ENCODE peak calls at places on chromosomes 1 and 21, in five cellular contexts. Y is adrenal gland, D is AG10803, O is A549, G is lung. T is an unnamed sample.

GRCh38 chr1:219833214-219833816 is 95.0 kb downstream of the SLC30A10 start:
- DNase-seq in O (no peak), G (no peak), Y (no peak), D (no peak), T (no peak)

GRCh38 chr21:46153259-46154154 is 1.9 kb downstream of the FTCD start:
- DNase-seq in D (peak; percentile 31), Y (peak; percentile 75), G (no peak), O (peak; percentile 43), T (no peak)

GRCh38 chr1:201783572-201783971 is 45.4 kb upstream of the IPO9 start:
- DNase-seq in G (no peak), O (no peak), D (no peak), Y (no peak), T (no peak)

GRCh38 chr1:100950776-100951175 is 54.9 kb downstream of the SLC30A7 start:
- DNase-seq in Y (no peak), G (no peak), D (peak; percentile 24), O (no peak), T (peak; percentile 34)

GRCh38 chr1:205270764-205271163 is 43.0 kb downstream of the TMCC2 start:
- DNase-seq in D (no peak), O (no peak), G (no peak), Y (no peak), T (no peak)

GRCh38 chr1:116433283-116434257 is 60.5 kb downstream of the ATP1A1 start:
- DNase-seq in D (peak; percentile 16), O (no peak), G (no peak), Y (peak; percentile 35), T (no peak)

GRCh38 chr1:162016616-162017015 is 7.1 kb downstream of the OLFML2B start:
- DNase-seq in G (no peak), O (no peak), D (no peak), Y (no peak), T (no peak)

GRCh38 chr1:180921891-180922636 is 9.4 kb downstream of the KIAA1614 start:
- DNase-seq in Y (no peak), D (no peak), G (no peak), O (no peak), T (no peak)

GRCh38 chr1:14939527-14940284 is 213.8 kb upstream of the TMEM51 start:
- DNase-seq in G (no peak), O (no peak), Y (no peak), D (peak; percentile 88), T (peak; percentile 52)

GRCh38 chr1:23403038-23403336 is 21.6 kb downstream of the TCEA3 start:
- DNase-seq in D (peak; percentile 72), Y (peak; percentile 66), O (peak; percentile 76), G (no peak), T (no peak)

GRCh38 chr1:77583483-77583882 is 99.0 kb downstream of the ZZZ3 start:
- DNase-seq in O (no peak), G (no peak), Y (no peak), D (no peak), T (no peak)

GRCh38 chr21:42558846-42559245 is 45.2 kb downstream of the SLC37A1 start:
- DNase-seq in O (no peak), Y (peak; percentile 27), D (no peak), G (no peak), T (no peak)

GRCh38 chr1:190634134-190634533 is 156.5 kb upstream of the BRINP3 start:
- DNase-seq in Y (no peak), O (no peak), D (no peak), G (no peak), T (no peak)

GRCh38 chr1:169107673-169108160 is 1.2 kb downstream of the ATP1B1 start:
- DNase-seq in O (no peak), G (no peak), D (peak; percentile 23), Y (peak; percentile 53), T (no peak)

GRCh38 chr1:179951383-179952144 is 3.0 kb upstream of the CEP350 start:
- DNase-seq in G (no peak), Y (no peak), O (no peak), D (no peak), T (no peak)

GRCh38 chr21:42002421-42002958 is 7.7 kb downstream of the ZBTB21 start:
- DNase-seq in O (no peak), G (no peak), Y (peak; percentile 90), D (peak; percentile 93), T (peak; percentile 90)

GRCh38 chr1:99643021-99643779 is 2.7 kb upstream of the PALMD start:
- DNase-seq in Y (no peak), O (no peak), D (peak; percentile 65), G (no peak), T (peak; percentile 29)

GRCh38 chr1:199667079-199667478 is 360.4 kb upstream of the NR5A2 start:
- DNase-seq in D (no peak), Y (no peak), O (no peak), G (no peak), T (no peak)

GRCh38 chr1:161835963-161836362 is 69.8 kb downstream of the ATF6 start:
- DNase-seq in O (no peak), D (peak; percentile 92), G (no peak), Y (no peak), T (peak; percentile 65)

GRCh38 chr1:70587803-70588465 is 176.9 kb downstream of the CTH start:
- DNase-seq in D (no peak), Y (no peak), O (no peak), G (no peak), T (no peak)

GRCh38 chr1:41260768-41261167 is 18.7 kb upstream of the SCMH1 start:
- DNase-seq in O (no peak), Y (no peak), G (no peak), D (no peak), T (no peak)

GRCh38 chr21:45560106-45561021 is 18.1 kb upstream of the SLC19A1 start:
- DNase-seq in O (no peak), D (no peak), G (no peak), Y (peak; percentile 11), T (no peak)

GRCh38 chr1:15723631-15724246 is 12.3 kb upstream of the SLC25A34 start:
- DNase-seq in D (no peak), O (no peak), G (no peak), Y (no peak), T (no peak)

GRCh38 chr1:147890177-147890790 is 12.3 kb upstream of the GJA8 start:
- DNase-seq in G (peak; percentile 75), Y (peak; percentile 73), O (peak; percentile 60), D (peak; percentile 14), T (no peak)

GRCh38 chr1:217393901-217394300 is 237.0 kb downstream of the GPATCH2 start:
- DNase-seq in O (no peak), D (no peak), Y (no peak), G (no peak), T (no peak)

GRCh38 chr1:25996966-25997758 is 701 bp downstream of the PAFAH2 start:
- DNase-seq in G (peak; percentile 48), D (peak; percentile 68), O (no peak), Y (peak; percentile 48), T (no peak)

GRCh38 chr1:21894034-21894881 is 42.9 kb downstream of the HSPG2 start:
- DNase-seq in G (no peak), D (no peak), Y (peak; percentile 40), O (no peak), T (no peak)

GRCh38 chr1:37765937-37766664 is 1.2 kb upstream of the EPHA10 start:
- DNase-seq in G (no peak), Y (no peak), O (no peak), D (no peak), T (no peak)

GRCh38 chr1:162206749-162207635 is 137.5 kb downstream of the NOS1AP start:
- DNase-seq in O (no peak), D (no peak), Y (no peak), G (peak; percentile 72), T (no peak)

GRCh38 chr1:229058716-229059115 is 212.2 kb upstream of the RAB4A start:
- DNase-seq in G (no peak), O (no peak), Y (peak; percentile 23), D (no peak), T (no peak)

GRCh38 chr1:205441716-205442050 is 14.2 kb downstream of the BLACAT1 start:
- DNase-seq in Y (no peak), D (no peak), O (no peak), G (no peak), T (no peak)

GRCh38 chr1:48674641-48675040 is 102.0 kb downstream of the BEND5 start:
- DNase-seq in Y (peak; percentile 60), G (no peak), D (peak; percentile 38), O (no peak), T (peak; percentile 2)

GRCh38 chr1:228062085-228062791 is 20.3 kb upstream of the ARF1 start:
- DNase-seq in G (no peak), Y (no peak), D (no peak), O (no peak), T (no peak)

GRCh38 chr1:61523219-61523618 is 201.7 kb downstream of the TM2D1 start:
- DNase-seq in D (no peak), Y (no peak), G (no peak), O (no peak), T (no peak)

GRCh38 chr1:156090822-156091188 is 8.5 kb upstream of the MEX3A start:
- DNase-seq in D (peak; percentile 66), Y (peak; percentile 88), O (peak; percentile 85), G (peak; percentile 88), T (no peak)

GRCh38 chr1:67261646-67262045 is 46.0 kb upstream of the IL12RB2 start:
- DNase-seq in O (no peak), Y (no peak), G (no peak), D (no peak), T (no peak)
- TF ChIP-seq CTCF in O (no peak), Y (no peak), G (no peak), D (peak; percentile 29), T (peak; percentile 1)

GRCh38 chr1:84271452-84272273 is 29.8 kb upstream of the SAMD13 start:
- DNase-seq in Y (no peak), G (no peak), O (no peak), D (peak; percentile 44), T (no peak)
- H3K4me3 ChIP-seq in Y (no peak overlapping the region), G (no peak overlapping the region), O (no peak overlapping the region), D (no peak overlapping the region), T (no peak overlapping the region)

GRCh38 chr21:26842976-26843911 is 2.0 kb downstream of the ADAMTS1 start:
- DNase-seq in O (no peak), D (peak; percentile 95), Y (peak; percentile 91), G (peak; percentile 89), T (peak; percentile 84)
- TF ChIP-seq CTCF in O (no peak), D (peak; percentile 41), Y (no peak), G (no peak), T (peak; percentile 59)

GRCh38 chr1:32883973-32884372 is 2.3 kb upstream of the HPCA start:
- DNase-seq in G (no peak), O (no peak), D (no peak), Y (no peak), T (no peak)

GRCh38 chr1:32884726-32885125 is 1.6 kb upstream of the HPCA start:
- DNase-seq in Y (no peak), O (no peak), G (no peak), D (no peak), T (no peak)

GRCh38 chr1:32886828-32887414 is 630 bp downstream of the HPCA start:
- DNase-seq in D (no peak), O (no peak), Y (no peak), G (no peak), T (no peak)

GRCh38 chr1:32886012-32886827 is at the start of gene HPCA:
- DNase-seq in Y (peak; percentile 67), D (peak; percentile 28), G (no peak), O (peak; percentile 38), T (no peak)

GRCh38 chr1:32885691-32886011 is 640 bp upstream of the HPCA start:
- DNase-seq in O (no peak), Y (no peak), D (no peak), G (no peak), T (no peak)
- H3K4me3 ChIP-seq in O (no peak overlapping the region), Y (no peak overlapping the region), D (no peak overlapping the region), G (no peak overlapping the region), T (no peak overlapping the region)

T was measured in AG04449.